ENCODE peak calls at places on chromosomes 3 and 15, in ten cellular contexts. J is heart left ventricle, G is EL, Y is psoas muscle, F is T-helper 2 cell, O is COR-L47, E is sigmoid colon, R is left ventricle myocardium inferior, L is colonic mucosa, D is LHCN-M2. A is an unnamed sample.

GRCh38 chr3:27287052-27287451 is 82.1 kb downstream of the NEK10 start:
- DNase-seq in J (no peak), G (no peak), Y (no peak), F (no peak), O (no peak), E (no peak), R (no peak), L (no peak), D (no peak), A (no peak)

GRCh38 chr3:102129774-102130608 is 280.7 kb downstream of the NFKBIZ start:
- DNase-seq in J (peak), G (peak), Y (no peak), F (no peak), O (no peak), E (peak), R (peak), L (no peak), D (peak), A (no peak)

GRCh38 chr15:84886211-84886983 is 1.9 kb downstream of the SLC28A1 start:
- DNase-seq in J (peak), G (no peak), Y (no peak), F (no peak), O (no peak), E (no peak), R (no peak), L (no peak), D (no peak), A (no peak)

GRCh38 chr3:186509423-186509822 is 34.8 kb downstream of the CRYGS start:
- DNase-seq in J (no peak), G (no peak), Y (no peak), F (no peak), O (no peak), E (no peak), R (no peak), L (no peak), D (no peak), A (no peak)

GRCh38 chr3:106245400-106245799 is 376.6 kb upstream of the CBLB start:
- DNase-seq in J (no peak), G (no peak), Y (no peak), F (no peak), O (no peak), E (no peak), R (no peak), L (no peak), D (no peak), A (no peak)

GRCh38 chr3:14921811-14922705 is 25.3 kb upstream of the NR2C2 start:
- DNase-seq in J (no peak), G (peak), Y (no peak), F (no peak), O (no peak), E (no peak), R (no peak), L (no peak), D (peak), A (no peak)

GRCh38 chr3:69761896-69762789 is 22.9 kb downstream of the MITF start:
- DNase-seq in J (no peak), G (peak), Y (no peak), F (peak), O (no peak), E (no peak), R (no peak), L (no peak), D (peak), A (no peak)

GRCh38 chr3:135997554-135998320 is 32.2 kb downstream of the PPP2R3A start:
- DNase-seq in J (no peak), G (no peak), Y (no peak), F (no peak), O (no peak), E (no peak), R (no peak), L (no peak), D (no peak), A (no peak)

GRCh38 chr3:151345854-151346253 is 16.5 kb upstream of the P2RY13 start:
- DNase-seq in J (no peak), G (peak), Y (no peak), F (no peak), O (no peak), E (no peak), R (no peak), L (no peak), D (peak), A (no peak)

GRCh38 chr15:80570553-80570952 is 124.6 kb upstream of the ABHD17C start:
- DNase-seq in J (no peak), G (no peak), Y (no peak), F (no peak), O (no peak), E (peak), R (no peak), L (no peak), D (no peak), A (no peak)

GRCh38 chr15:49415638-49416037 is 7.4 kb upstream of the FGF7 start:
- DNase-seq in J (no peak), G (peak), Y (no peak), F (no peak), O (no peak), E (no peak), R (no peak), L (no peak), D (peak), A (no peak)